ENCODE peak calls at places on chromosomes 2 and 18, in ten cellular contexts. Y, D, I, H, A, V, N, Q, J and G are unnamed samples. For H3K4me1 and H3K9me3, the result is how much of the 10 kb centered on the place peaks cover.

GRCh38 chr2:34096552-34097171 is 497.6 kb upstream of the FAM98A start:
- DNase-seq in N (no peak), D (peak), Q (peak), A (peak), J (peak), H (peak), V (no peak), Y (peak), I (no peak), G (peak)

GRCh38 chr2:26394694-26395093 is 7.0 kb upstream of the DRC1 start:
- DNase-seq in N (no peak), Q (no peak), Y (no peak), I (no peak), D (no peak), A (no peak), V (no peak), H (no peak), J (no peak), G (no peak)

GRCh38 chr2:8238521-8239230 is 443.2 kb upstream of the ID2 start:
- DNase-seq in Y (no peak), I (no peak), D (no peak), V (no peak), H (no peak), N (no peak), Q (no peak), A (peak), J (no peak), G (no peak)

GRCh38 chr2:97011977-97012569 is 25.7 kb upstream of the FAM178B start:
- DNase-seq in V (no peak), A (no peak), Q (no peak), D (peak), H (no peak), I (no peak), Y (peak), J (peak), N (no peak), G (no peak)

GRCh38 chr2:81645750-81646301 is 1341.3 kb upstream of the LRRTM1 start:
- DNase-seq in N (no peak), Q (no peak), J (no peak), Y (no peak), D (no peak), I (no peak), H (no peak), V (no peak), A (no peak), G (no peak)

GRCh38 chr2:146523218-146523617 is 1321.6 kb upstream of the ACVR2A start:
- DNase-seq in V (no peak), J (no peak), A (no peak), D (peak), N (no peak), Q (no peak), Y (no peak), H (no peak), I (no peak), G (peak)

GRCh38 chr2:48483506-48483905 is 46.4 kb upstream of the STON1 start:
- DNase-seq in Y (no peak), A (no peak), V (no peak), J (no peak), N (no peak), I (no peak), H (no peak), Q (no peak), D (no peak), G (no peak)

GRCh38 chr2:68809324-68810240 is 61.6 kb downstream of the BMP10 start:
- DNase-seq in Q (no peak), J (no peak), D (no peak), A (no peak), H (no peak), N (no peak), I (no peak), Y (no peak), V (no peak), G (no peak)

GRCh38 chr18:12233378-12233777 is 20.8 kb upstream of the CIDEA start:
- DNase-seq in J (no peak), I (no peak), N (no peak), D (no peak), Y (no peak), A (no peak), H (no peak), V (no peak), Q (no peak), G (no peak)

GRCh38 chr2:144519934-144520717 is at the start of gene ZEB2:
- DNase-seq in J (no peak), Y (peak), I (no peak), Q (no peak), V (peak), N (peak), H (peak), D (peak), A (peak), G (peak)

GRCh38 chr18:26540041-26540628 is 8.2 kb downstream of the KCTD1 start:
- DNase-seq in Y (no peak), J (no peak), H (no peak), N (no peak), I (no peak), A (no peak), D (peak), V (no peak), Q (no peak), G (no peak)

GRCh38 chr2:233964581-233964980 is 47.4 kb downstream of the TRPM8 start:
- DNase-seq in A (no peak), J (no peak), V (no peak), D (peak), I (no peak), Q (no peak), N (no peak), H (no peak), Y (no peak), G (no peak)

GRCh38 chr2:226048625-226049024 is 649.1 kb downstream of the NYAP2 start:
- DNase-seq in N (no peak), V (no peak), A (no peak), I (no peak), J (no peak), Y (peak), D (peak), Q (no peak), H (no peak), G (no peak)

GRCh38 chr2:20390524-20391123 is 40.0 kb upstream of the PUM2 start:
- DNase-seq in Y (no peak), J (no peak), D (peak), A (no peak), I (no peak), Q (no peak), V (no peak), N (no peak), H (no peak), G (no peak)

GRCh38 chr18:48922203-48922800 is 28.5 kb downstream of the SMAD7 start:
- DNase-seq in N (no peak), A (no peak), Y (no peak), D (peak), Q (no peak), J (no peak), H (peak), I (no peak), V (no peak), G (no peak)

GRCh38 chr2:133062946-133063345 is 392.9 kb upstream of the LYPD1 start:
- DNase-seq in D (peak), A (no peak), V (no peak), Q (no peak), I (no peak), J (no peak), N (no peak), Y (no peak), H (no peak), G (no peak)

GRCh38 chr2:9765611-9766531 is 77.4 kb upstream of the TAF1B start:
- DNase-seq in D (peak), J (no peak), V (peak), Y (no peak), A (peak), N (no peak), Q (no peak), H (no peak), I (peak), G (no peak)

GRCh38 chr2:150156940-150157339 is 330.5 kb downstream of the RND3 start:
- DNase-seq in H (no peak), Q (no peak), V (no peak), N (no peak), A (no peak), D (no peak), Y (no peak), I (no peak), J (no peak), G (no peak)

GRCh38 chr18:4987452-4988405 is 209.3 kb downstream of the AKAIN1 start:
- DNase-seq in Y (no peak), V (no peak), A (peak), H (no peak), J (no peak), I (no peak), N (no peak), Q (no peak), D (no peak), G (no peak)

GRCh38 chr2:98436734-98437133 is 7.9 kb upstream of the INPP4A start:
- DNase-seq in D (no peak), Q (no peak), N (no peak), Y (no peak), I (no peak), H (no peak), A (no peak), J (no peak), V (no peak), G (peak)

GRCh38 chr18:56200381-56200831 is 438.0 kb downstream of the TXNL1 start:
- DNase-seq in A (no peak), Q (no peak), D (peak), J (no peak), Y (no peak), N (no peak), V (no peak), H (no peak), I (no peak), G (no peak)

GRCh38 chr2:205020673-205021072 is 475.4 kb downstream of the PARD3B start:
- DNase-seq in Q (no peak), V (no peak), Y (no peak), N (no peak), H (no peak), A (no peak), J (no peak), I (no peak), D (no peak), G (no peak)

GRCh38 chr2:231535961-231536360 is 5.7 kb upstream of the NMUR1 start:
- DNase-seq in H (no peak), V (no peak), A (peak), I (peak), J (no peak), Q (no peak), N (peak), D (no peak), Y (no peak), G (no peak)

GRCh38 chr2:124079045-124079444 is 54.0 kb downstream of the CNTNAP5 start:
- DNase-seq in Y (no peak), J (no peak), N (no peak), D (no peak), I (no peak), H (no peak), Q (no peak), V (no peak), A (no peak), G (no peak)

GRCh38 chr18:56823986-56824385 is 172.8 kb downstream of the WDR7 start:
- DNase-seq in J (no peak), A (no peak), Q (no peak), H (no peak), N (no peak), V (no peak), Y (no peak), I (no peak), D (no peak), G (no peak)

GRCh38 chr2:96527052-96527964 is 9.2 kb upstream of the ARID5A start:
- DNase-seq in V (peak), I (no peak), J (no peak), Q (peak), A (peak), Y (no peak), D (peak), N (peak), H (no peak), G (peak)

GRCh38 chr18:64132871-64133270 is 16.0 kb downstream of the LINC00305 start:
- DNase-seq in D (no peak), Q (no peak), V (no peak), I (no peak), J (no peak), Y (no peak), A (no peak), N (no peak), H (no peak), G (no peak)
- H3K4me3 ChIP-seq in D (no peak), Q (no peak), V (no peak), I (no peak), J (no peak), Y (no peak), A (no peak), N (no peak), H (no peak), G (no peak)

GRCh38 chr18:51190000-51190399 is 7.5 kb downstream of the MEX3C start:
- DNase-seq in H (no peak), D (no peak), Y (no peak), I (no peak), A (no peak), Q (no peak), N (no peak), V (no peak), J (no peak), G (no peak)
- H3K4me1 ChIP-seq in H (under half), D (under half), Y (under half), I (under half), A (under half), Q (under half), N (under half), V (under half), J (under half), G (under half)

GRCh38 chr2:154565433-154565832 is 133.1 kb upstream of the KCNJ3 start:
- DNase-seq in N (no peak), Y (no peak), I (no peak), D (no peak), Q (no peak), J (no peak), V (no peak), A (no peak), H (no peak), G (no peak)
- H3K9me3 ChIP-seq in N (under half), Y (under half), I (under half), D (under half), Q (under half), J (under half), V (under half), A (under half), H (under half), G (under half)

GRCh38 chr2:142870516-142870915 is 6.9 kb upstream of the KYNU start:
- DNase-seq in V (no peak), N (no peak), J (no peak), Y (no peak), Q (no peak), H (no peak), D (peak), I (no peak), A (no peak), G (no peak)

GRCh38 chr2:142866426-142866825 is 11.0 kb upstream of the KYNU start:
- DNase-seq in J (no peak), Q (no peak), I (no peak), N (no peak), D (no peak), V (no peak), H (no peak), Y (no peak), A (no peak), G (no peak)

GRCh38 chr2:142867161-142867560 is 10.3 kb upstream of the KYNU start:
- DNase-seq in H (no peak), J (no peak), V (no peak), I (no peak), D (peak), A (no peak), N (no peak), Q (no peak), Y (no peak), G (no peak)

GRCh38 chr2:142869461-142870106 is 7.9 kb upstream of the KYNU start:
- DNase-seq in J (no peak), Y (no peak), Q (no peak), D (no peak), H (no peak), V (no peak), N (no peak), A (no peak), I (no peak), G (no peak)

GRCh38 chr2:142868281-142868762 is 9.1 kb upstream of the KYNU start:
- DNase-seq in V (peak), J (no peak), I (peak), H (peak), D (peak), Y (no peak), N (peak), A (no peak), Q (no peak), G (no peak)
- H3K4me3 ChIP-seq in V (no peak), J (no peak), I (no peak), H (no peak), D (peak), Y (no peak), N (no peak), A (no peak), Q (no peak), G (no peak)